ENCODE peak calls at places on chromosomes 4 and X, in eight cellular contexts. S is PC-9, Z is hepatocyte, X is GM23338, F is H9, J is SK-N-SH, D is mesenchymal stem cell, E is trophoblast cell. A is an unnamed sample. For H3K27me3, the result is how much of the 10 kb centered on the place peaks cover.

GRCh38 chrX:3679669-3680068 is 33.8 kb downstream of the PRKX start:
- DNase-seq in S (no peak), Z (no peak), X (no peak), F (no peak), J (no peak), D (no peak), E (no peak), A (no peak)

GRCh38 chr4:87896020-87896621 is 63.4 kb downstream of the MEPE start:
- DNase-seq in S (peak), Z (no peak), X (peak), F (peak), J (no peak), D (peak), E (peak), A (peak)

GRCh38 chr4:100635899-100636298 is 118.1 kb upstream of the EMCN start:
- DNase-seq in S (peak), Z (no peak), X (no peak), F (no peak), J (no peak), D (no peak), E (peak), A (no peak)

GRCh38 chr4:153138736-153139135 is 65.5 kb upstream of the TRIM2 start:
- DNase-seq in S (no peak), Z (no peak), X (no peak), F (no peak), J (peak), D (no peak), E (no peak), A (no peak)

GRCh38 chr4:186820371-186820990 is 96.8 kb upstream of the FAT1 start:
- DNase-seq in S (no peak), Z (peak), X (no peak), F (no peak), J (peak), D (peak), E (no peak), A (peak)

GRCh38 chr4:71771613-71772012 is 12.3 kb downstream of the GC start:
- DNase-seq in S (no peak), Z (no peak), X (no peak), F (no peak), J (no peak), D (no peak), E (no peak), A (no peak)

GRCh38 chr4:86013623-86014022 is 346.2 kb downstream of the MAPK10 start:
- DNase-seq in S (no peak), Z (no peak), X (no peak), F (no peak), J (no peak), D (no peak), E (no peak), A (no peak)

GRCh38 chrX:68989865-68990606 is 161.2 kb downstream of the EFNB1 start:
- DNase-seq in S (no peak), Z (peak), X (peak), F (peak), J (peak), D (peak), E (peak), A (peak)

GRCh38 chr4:116839826-116840225 is 245.6 kb downstream of the TRAM1L1 start:
- DNase-seq in S (no peak), Z (no peak), X (no peak), F (no peak), J (no peak), D (peak), E (no peak), A (no peak)
- H3K4me2 ChIP-seq in S (no peak), Z (no peak), X (no peak), F (no peak), J (no peak), D (no peak), E (no peak), A (no peak)

DNA sequence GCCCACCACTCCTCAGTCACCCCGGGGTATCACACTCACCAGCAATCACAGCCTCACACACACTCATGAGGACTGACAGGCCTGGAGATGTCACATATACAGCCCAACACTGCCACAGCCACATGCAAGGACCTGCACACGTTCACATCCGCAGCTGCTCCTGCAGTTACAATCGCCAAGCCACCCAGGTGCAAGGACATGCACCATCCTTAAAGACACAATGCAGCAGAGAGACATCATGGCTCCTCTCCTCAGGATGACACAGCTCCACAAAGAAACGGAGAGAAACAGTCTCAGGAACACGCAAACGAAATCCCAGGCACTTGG is 1.1 kb downstream of the PCSK1N start:
- DNase-seq in S (no peak), Z (no peak), X (no peak), F (no peak), J (peak), D (no peak), E (no peak), A (peak)
- H3K27me3 ChIP-seq in S (under half), Z (under half), X (half or more), F (under half), J (under half), D (under half), E (under half), A (under half)

GRCh38 chrX:132022863-132023116 is 312 bp upstream of the STK26 start:
- DNase-seq in S (no peak), Z (no peak), X (no peak), F (no peak), J (no peak), D (no peak), E (no peak), A (no peak)
- H2AFZ ChIP-seq in S (peak), Z (peak), X (peak), F (no peak), J (peak), D (peak), E (peak), A (peak)

GRCh38 chr4:144645102-144645469 is 870 bp upstream of the HHIP start:
- DNase-seq in S (no peak), Z (peak), X (peak), F (peak), J (peak), D (no peak), E (no peak), A (peak)

GRCh38 chr4:144646523-144647094 is 653 bp downstream of the HHIP start:
- DNase-seq in S (no peak), Z (peak), X (peak), F (peak), J (peak), D (peak), E (no peak), A (peak)

GRCh38 chr4:144647095-144647959 is 1.4 kb downstream of the HHIP start:
- DNase-seq in S (no peak), Z (peak), X (peak), F (peak), J (peak), D (peak), E (no peak), A (peak)

GRCh38 chr4:144644368-144645101 is 1.4 kb upstream of the HHIP start:
- DNase-seq in S (no peak), Z (no peak), X (no peak), F (no peak), J (no peak), D (no peak), E (no peak), A (peak)

GRCh38 chr4:144645621-144646522 is at the start of gene HHIP:
- DNase-seq in S (no peak), Z (peak), X (peak), F (peak), J (peak), D (peak), E (peak), A (peak)
- H3K4me2 ChIP-seq in S (no peak), Z (peak), X (peak), F (peak), J (peak), D (peak), E (peak), A (peak)

GRCh38 chrX:132101799-132102198 is 26.0 kb downstream of the FRMD7 start:
- DNase-seq in S (no peak), Z (no peak), X (no peak), F (no peak), J (no peak), D (no peak), E (no peak), A (no peak)

GRCh38 chrX:132101206-132101605 is 26.6 kb downstream of the FRMD7 start:
- DNase-seq in S (no peak), Z (no peak), X (no peak), F (no peak), J (no peak), D (no peak), E (peak), A (no peak)
- H3K27me3 ChIP-seq in S (under half), Z (under half), X (under half), F (under half), J (under half), D (under half), E (under half), A (under half)

DNA sequence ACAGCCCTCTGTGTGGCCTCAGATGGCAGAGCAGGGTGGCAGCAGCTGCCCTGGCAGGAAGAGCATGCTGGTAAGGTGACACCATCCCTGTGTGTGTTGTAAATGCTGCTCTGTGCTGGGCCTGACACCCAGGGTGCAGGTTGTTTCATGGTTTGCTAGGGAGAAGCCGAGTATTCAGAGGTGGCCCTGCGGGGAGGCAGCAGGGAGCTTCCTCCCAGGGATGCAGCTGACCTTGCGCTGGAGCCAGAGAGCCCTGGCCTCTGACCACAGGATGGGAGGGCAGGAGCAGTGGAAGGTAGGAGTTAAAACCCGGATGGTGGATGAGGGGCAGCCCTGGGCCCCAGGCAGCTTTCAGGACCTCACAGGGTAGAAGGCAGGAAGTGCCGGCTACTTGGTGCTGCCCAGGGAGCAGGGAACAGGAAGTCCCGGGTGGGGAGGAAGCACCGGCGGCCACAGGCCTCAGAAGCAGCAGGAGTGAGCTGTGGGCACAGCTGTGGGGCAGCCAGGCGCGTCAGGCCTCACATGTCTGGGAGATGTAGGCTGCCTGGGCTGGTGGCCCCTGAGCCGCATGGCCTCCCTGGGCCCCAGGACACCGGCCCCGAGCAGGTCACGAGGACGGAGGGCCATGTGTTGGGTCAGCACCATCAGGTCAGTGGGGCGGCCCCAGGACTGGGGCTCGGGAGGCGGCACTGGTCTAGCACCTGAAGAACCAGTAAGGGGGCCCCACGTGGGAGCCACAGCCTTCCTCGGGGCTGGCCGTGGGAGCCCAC is 19.1 kb downstream of the SH3BP2 start:
- DNase-seq in S (no peak), Z (no peak), X (peak), F (peak), J (peak), D (peak), E (no peak), A (peak)
- H2AFZ ChIP-seq in S (no peak), Z (no peak), X (no peak), F (no peak), J (peak), D (peak), E (peak), A (peak)

GRCh38 chr4:94489075-94489474 is 37.3 kb downstream of the PDLIM5 start:
- DNase-seq in S (no peak), Z (no peak), X (no peak), F (no peak), J (no peak), D (peak), E (peak), A (no peak)
- H3K4me2 ChIP-seq in S (no peak), Z (no peak), X (no peak), F (no peak), J (no peak), D (no peak), E (no peak), A (peak)

GRCh38 chr4:3868841-3869572 is 102.8 kb downstream of the ADRA2C start:
- DNase-seq in S (no peak), Z (no peak), X (no peak), F (peak), J (no peak), D (no peak), E (no peak), A (peak)

GRCh38 chr4:3871181-3871852 is 105.1 kb downstream of the ADRA2C start:
- DNase-seq in S (no peak), Z (peak), X (peak), F (peak), J (peak), D (no peak), E (no peak), A (peak)

GRCh38 chr4:3869661-3870566 is 103.7 kb downstream of the ADRA2C start:
- DNase-seq in S (no peak), Z (no peak), X (no peak), F (peak), J (no peak), D (no peak), E (no peak), A (peak)

GRCh38 chr4:3871881-3872833 is 106.0 kb downstream of the ADRA2C start:
- DNase-seq in S (no peak), Z (no peak), X (peak), F (peak), J (no peak), D (no peak), E (no peak), A (peak)

DNA sequence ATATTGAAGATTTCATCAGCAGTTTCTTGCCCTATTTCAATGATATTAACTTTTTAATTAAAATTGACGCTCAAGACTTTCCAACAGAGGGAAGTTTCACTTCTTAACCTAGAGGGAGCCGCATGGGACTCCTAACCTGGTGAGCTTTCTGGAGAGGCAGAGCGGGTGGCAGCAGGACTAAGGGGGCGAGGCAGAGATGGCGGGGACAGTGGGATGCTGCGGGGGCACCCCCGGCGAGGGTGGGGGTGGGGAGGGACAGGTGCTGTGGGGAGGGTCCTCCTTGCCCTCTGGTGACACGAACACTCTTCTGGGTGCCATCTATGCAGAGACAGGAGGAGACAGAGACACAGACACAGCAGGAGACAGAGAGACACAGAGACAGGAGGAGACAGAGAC is 104.4 kb downstream of the ADRA2C start:
- DNase-seq in S (no peak), Z (no peak), X (no peak), F (peak), J (no peak), D (no peak), E (no peak), A (peak)
- H3K27me3 ChIP-seq in S (half or more), Z (under half), X (under half), F (under half), J (under half), D (half or more), E (under half), A (under half)